ENCODE peak calls at places on chromosome 2, in four cellular contexts. S is K562, K is HepG2, O is GM12878. D is an unnamed sample.

GRCh38 chr2:673615-674318 is 3.4 kb downstream of the TMEM18 start:
- DNase-seq in O (no peak), S (no peak), K (no peak), D (no peak)

GRCh38 chr2:112658820-112659667 is 13.3 kb downstream of the SLC20A1 start:
- DNase-seq in K (no peak), O (no peak), S (no peak), D (no peak)

GRCh38 chr2:96198937-96199336 is 9.7 kb downstream of the STARD7 start:
- DNase-seq in K (no peak), O (no peak), S (no peak), D (no peak)

GRCh38 chr2:1501196-1501851 is 88.1 kb downstream of the TPO start:
- DNase-seq in S (no peak), O (no peak), K (no peak), D (no peak)

GRCh38 chr2:237786936-237787335 is 11.6 kb upstream of the RBM44 start:
- DNase-seq in K (no peak), S (no peak), O (no peak), D (no peak)

GRCh38 chr2:55155764-55156221 is 76.3 kb downstream of the CLHC1 start:
- DNase-seq in S (no peak), K (no peak), O (no peak), D (no peak)

GRCh38 chr2:75226099-75226498 is 26.8 kb upstream of the TACR1 start:
- DNase-seq in O (no peak), K (no peak), S (no peak), D (no peak)

GRCh38 chr2:109523536-109524361 is 90.0 kb downstream of the SEPTIN10 start:
- DNase-seq in K (peak; percentile 56), S (no peak), O (no peak), D (no peak)

GRCh38 chr2:123179526-123179925 is 845.6 kb upstream of the CNTNAP5 start:
- DNase-seq in S (no peak), O (no peak), K (no peak), D (no peak)

GRCh38 chr2:216328347-216328746 is 43.9 kb downstream of the MARCHF4 start:
- DNase-seq in O (no peak), K (peak; percentile 25), S (no peak), D (no peak)

GRCh38 chr2:214481204-214481603 is 70.3 kb downstream of the VWC2L start:
- DNase-seq in S (no peak), K (no peak), O (no peak), D (peak; percentile 7)

GRCh38 chr2:151682459-151683003 is 51.7 kb downstream of the NEB start:
- DNase-seq in K (no peak), S (no peak), O (no peak), D (no peak)

GRCh38 chr2:157178865-157179264 is 78.6 kb upstream of the GALNT5 start:
- DNase-seq in S (peak; percentile 44), O (no peak), K (no peak), D (no peak)

GRCh38 chr2:172624996-172625395 is 69.1 kb downstream of the PDK1 start:
- DNase-seq in S (no peak), O (no peak), K (no peak), D (no peak)

GRCh38 chr2:128315122-128315828 is 3.4 kb downstream of the HS6ST1 start:
- DNase-seq in S (no peak), K (no peak), O (no peak), D (no peak)

GRCh38 chr2:20013061-20013721 is 723 bp upstream of the MATN3 start:
- DNase-seq in S (no peak), K (peak; percentile 94), O (no peak), D (no peak)

GRCh38 chr2:50126845-50127244 is 905.1 kb downstream of the NRXN1 start:
- DNase-seq in K (no peak), S (no peak), O (no peak), D (no peak)

GRCh38 chr2:160478660-160479059 is 14.9 kb downstream of the RBMS1 start:
- DNase-seq in O (no peak), K (no peak), S (no peak), D (no peak)

GRCh38 chr2:888906-889566 is 61.6 kb upstream of the SNTG2 start:
- DNase-seq in K (no peak), O (no peak), S (no peak), D (no peak)

GRCh38 chr2:188765522-188765921 is 208.7 kb upstream of the COL3A1 start:
- DNase-seq in S (no peak), O (no peak), K (peak; percentile 15), D (peak; percentile 21)

GRCh38 chr2:63544017-63544627 is 44.2 kb downstream of the WDPCP start:
- DNase-seq in O (no peak), S (no peak), K (no peak), D (no peak)

GRCh38 chr2:30239308-30240161 is 8.2 kb downstream of the LBH start:
- DNase-seq in S (peak; percentile 78), O (no peak), K (peak; percentile 60), D (peak; percentile 79)

GRCh38 chr2:234198976-234199375 is 148.5 kb downstream of the SPP2 start:
- DNase-seq in S (no peak), O (no peak), K (no peak), D (no peak)

GRCh38 chr2:59540864-59541263 is 1012.6 kb downstream of the BCL11A start:
- DNase-seq in O (no peak), S (no peak), K (no peak), D (no peak)

DNA sequence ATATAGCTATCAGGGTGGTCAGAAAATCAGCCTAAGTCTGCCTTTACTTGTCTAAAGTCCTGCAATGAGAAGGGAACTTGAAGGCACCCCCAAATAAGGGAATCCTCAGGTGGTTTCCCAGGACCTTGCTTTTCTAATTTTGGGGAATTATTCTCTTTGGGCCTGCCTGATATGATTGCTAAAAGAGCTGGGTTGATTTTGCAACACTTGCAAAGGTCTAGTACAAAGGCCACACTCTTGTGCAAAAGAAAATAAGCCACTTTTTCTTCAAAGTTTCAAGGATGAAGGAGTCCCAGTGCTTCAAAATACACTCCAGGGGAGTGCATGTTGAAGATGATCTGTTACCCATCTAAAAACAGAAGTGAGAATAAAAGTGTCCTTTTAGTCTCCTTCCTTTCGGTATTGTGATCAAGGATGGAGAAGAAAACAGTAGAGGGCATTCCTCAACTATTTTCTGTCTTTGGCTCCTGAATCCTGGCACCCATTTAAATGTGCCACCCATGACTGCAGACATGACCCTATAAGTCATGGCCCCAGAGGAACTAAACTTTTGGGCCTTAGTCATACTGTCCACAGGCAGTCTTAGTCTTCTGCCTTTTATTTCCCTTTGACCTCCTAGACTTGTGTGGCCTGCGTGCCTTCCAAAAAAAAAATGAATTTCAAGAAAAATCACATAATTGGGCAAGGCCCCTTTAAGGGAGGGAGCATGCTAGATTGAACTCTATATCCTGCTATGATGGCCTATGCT is 5.1 kb downstream of the SULT1C3 start:
- DNase-seq in O (no peak), S (no peak), K (no peak), D (no peak)
- TF ChIP-seq BHLHE40 in O (no peak), S (no peak), K (no peak), D (no peak)

DNA sequence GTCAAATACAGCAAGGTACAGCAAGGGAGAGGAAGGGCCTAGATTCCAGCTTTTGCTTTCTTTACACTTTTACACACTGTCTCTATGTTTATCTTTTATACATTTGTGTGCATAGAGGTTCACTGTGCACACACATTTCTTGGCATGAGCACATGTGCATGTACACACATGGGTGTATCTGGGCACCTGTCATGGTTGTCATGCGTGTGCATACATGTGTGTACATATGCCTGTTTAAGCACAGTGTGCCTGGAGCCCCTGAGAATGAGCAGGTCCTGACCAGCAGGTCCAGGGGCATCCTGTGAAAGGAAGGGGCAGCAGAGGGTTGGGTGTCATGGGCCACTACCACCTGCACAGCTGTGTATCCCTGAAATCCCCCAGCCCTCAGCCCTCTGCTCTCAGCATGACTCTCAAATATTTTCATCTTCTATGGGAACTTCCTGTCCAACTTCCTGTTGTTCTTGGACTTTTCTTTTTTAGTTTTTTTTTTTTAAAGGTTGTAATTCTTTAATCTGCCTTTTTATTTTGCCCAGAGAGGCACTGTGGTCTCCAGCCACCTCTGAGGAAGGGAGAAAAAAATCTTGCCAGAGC is 97.0 kb upstream of the EPAS1 start:
- DNase-seq in K (no peak), O (no peak), S (no peak), D (no peak)
- TF ChIP-seq FOXM1 in K (no peak), O (no peak), S (no peak), D (no peak)

GRCh38 chr2:65017335-65017734 is 28.1 kb downstream of the SLC1A4 start:
- DNase-seq in O (no peak), K (no peak), S (no peak), D (no peak)
- TF ChIP-seq TARDBP in O (no peak), K (no peak), S (no peak), D (no peak)

DNA sequence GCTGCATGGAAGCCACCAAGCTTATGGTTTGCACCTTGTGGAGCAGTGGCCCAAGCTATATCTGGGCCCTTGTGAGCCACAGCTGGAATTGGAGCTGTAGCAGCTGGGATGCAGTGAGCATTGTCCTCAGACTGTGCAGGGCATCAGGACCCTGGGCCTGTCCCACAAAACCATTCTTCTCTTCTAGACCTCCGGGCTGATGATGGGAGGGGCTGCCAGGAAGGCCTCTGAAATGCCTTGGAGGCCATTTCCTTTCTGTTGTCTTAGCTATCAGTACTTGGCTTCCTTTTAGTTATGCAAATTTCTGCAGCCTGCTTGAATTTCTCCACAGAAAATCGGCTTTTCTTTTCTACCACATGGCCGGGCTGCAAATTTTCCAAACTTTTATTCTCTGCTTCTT is 46.4 kb upstream of the CSRNP3 start:
- DNase-seq in K (no peak), O (no peak), S (no peak), D (no peak)
- TF ChIP-seq BHLHE40 in K (no peak), O (no peak), S (no peak), D (no peak)

GRCh38 chr2:118994172-118994700 is 52.2 kb downstream of the MARCO start:
- DNase-seq in O (no peak), S (no peak), K (no peak), D (no peak)

GRCh38 chr2:118994778-118995177 is 52.8 kb downstream of the MARCO start:
- DNase-seq in S (no peak), O (no peak), K (no peak), D (no peak)

GRCh38 chr2:118992740-118993391 is 50.9 kb downstream of the MARCO start:
- DNase-seq in O (no peak), K (no peak), S (no peak), D (no peak)

GRCh38 chr2:118991554-118991953 is 49.6 kb downstream of the MARCO start:
- DNase-seq in O (no peak), K (no peak), S (no peak), D (no peak)

GRCh38 chr2:118993392-118993752 is 51.4 kb downstream of the MARCO start:
- DNase-seq in K (no peak), O (no peak), S (no peak), D (no peak)
- TF ChIP-seq FOXM1 in K (no peak), O (no peak), S (no peak), D (no peak)